ENCODE peak calls at places on chromosome 3, in four cellular contexts. O, J, L and U are unnamed samples.

GRCh38 chr3:174949523-174949922 is 90.4 kb downstream of the NAALADL2 start:
- DNase-seq in O (no peak), J (no peak), L (no peak), U (no peak)

GRCh38 chr3:72651498-72651897 is 196.7 kb downstream of the SHQ1 start:
- DNase-seq in O (no peak), J (no peak), L (no peak), U (no peak)

GRCh38 chr3:73577704-73578103 is 47.0 kb downstream of the PDZRN3 start:
- DNase-seq in O (no peak), J (no peak), L (no peak), U (no peak)

GRCh38 chr3:21294768-21295167 is 456.2 kb downstream of the ZNF385D start:
- DNase-seq in O (no peak), J (no peak), L (no peak), U (no peak)

GRCh38 chr3:11482024-11482423 is 161.7 kb downstream of the VGLL4 start:
- DNase-seq in O (peak; percentile 41), J (no peak), L (peak; percentile 32), U (no peak)

GRCh38 chr3:22373827-22374226 is 622.8 kb upstream of the ZNF385D start:
- DNase-seq in O (no peak), J (no peak), L (no peak), U (no peak)

GRCh38 chr3:171680690-171681416 is 129.4 kb downstream of the PLD1 start:
- DNase-seq in O (no peak), J (no peak), L (no peak), U (no peak)

GRCh38 chr3:136750209-136750921 is 1.8 kb downstream of the STAG1 start:
- DNase-seq in O (no peak), J (no peak), L (no peak), U (no peak)

GRCh38 chr3:122427857-122428471 is 12.1 kb upstream of the WDR5B start:
- DNase-seq in O (no peak), J (no peak), L (no peak), U (no peak)

GRCh38 chr3:126358816-126359181 is 1.6 kb upstream of the KLF15 start:
- DNase-seq in O (no peak), J (no peak), L (no peak), U (no peak)

GRCh38 chr3:165196577-165197561 is 685 bp upstream of the SLITRK3 start:
- DNase-seq in O (no peak), J (no peak), L (peak; percentile 41), U (no peak)

GRCh38 chr3:124965413-124965812 is 30.9 kb upstream of the MUC13 start:
- DNase-seq in O (no peak), J (no peak), L (no peak), U (no peak)

GRCh38 chr3:46725663-46726314 is 8.1 kb upstream of the PRSS50 start:
- DNase-seq in O (no peak), J (no peak), L (no peak), U (peak; percentile 32)

GRCh38 chr3:54235998-54236397 is 113.6 kb downstream of the CACNA2D3 start:
- DNase-seq in O (no peak), J (no peak), L (no peak), U (no peak)

GRCh38 chr3:168061332-168061996 is 34.3 kb downstream of the GOLIM4 start:
- DNase-seq in O (no peak), J (no peak), L (no peak), U (no peak)

GRCh38 chr3:183917776-183918175 is 33.1 kb upstream of the PARL start:
- DNase-seq in O (no peak), J (no peak), L (no peak), U (no peak)